ENCODE peak calls at places on chromosomes 5 and 9, in eight cellular contexts. One of them, this sample, is unnamed.

GRCh38 chr9:38110476-38110875 is 41.4 kb upstream of the SHB start:
- DNase-seq in posterior cingulate gyrus: no peak
- DNase-seq in effector memory CD4-positive, alpha-beta T cell: no peak
- DNase-seq in left cardiac atrium: no peak
- DNase-seq in Daoy: no peak
- DNase-seq in NCI-H1436 treated with DMSO at 0.1 percent for 48 hours: no peak
- DNase-seq in DMS53: no peak
- DNase-seq in GM04503: no peak
- DNase-seq in this sample: peak; percentile 38

GRCh38 chr5:148541054-148541835 is 113.1 kb downstream of the HTR4 start:
- DNase-seq in posterior cingulate gyrus: no peak
- DNase-seq in DMS53: no peak
- DNase-seq in effector memory CD4-positive, alpha-beta T cell: no peak
- DNase-seq in NCI-H1436 treated with DMSO at 0.1 percent for 48 hours: no peak
- DNase-seq in left cardiac atrium: no peak
- DNase-seq in Daoy: no peak
- DNase-seq in GM04503: no peak
- DNase-seq in this sample: no peak

GRCh38 chr9:83935276-83935890 is 14.2 kb upstream of the KIF27 start:
- DNase-seq in Daoy: peak; percentile 78
- DNase-seq in DMS53: no peak
- DNase-seq in NCI-H1436 treated with DMSO at 0.1 percent for 48 hours: no peak
- DNase-seq in effector memory CD4-positive, alpha-beta T cell: no peak
- DNase-seq in posterior cingulate gyrus: no peak
- DNase-seq in GM04503: no peak
- DNase-seq in left cardiac atrium: no peak
- DNase-seq in this sample: peak; percentile 51

GRCh38 chr5:53116597-53116996 is 7.0 kb upstream of the MOCS2 start:
- DNase-seq in posterior cingulate gyrus: no peak
- DNase-seq in NCI-H1436 treated with DMSO at 0.1 percent for 48 hours: no peak
- DNase-seq in Daoy: no peak
- DNase-seq in left cardiac atrium: no peak
- DNase-seq in GM04503: no peak
- DNase-seq in DMS53: no peak
- DNase-seq in effector memory CD4-positive, alpha-beta T cell: no peak
- DNase-seq in this sample: no peak

GRCh38 chr5:3659907-3660306 is 64.3 kb downstream of the IRX1 start:
- DNase-seq in Daoy: peak; percentile 76
- DNase-seq in left cardiac atrium: no peak
- DNase-seq in effector memory CD4-positive, alpha-beta T cell: no peak
- DNase-seq in DMS53: peak; percentile 7
- DNase-seq in GM04503: no peak
- DNase-seq in posterior cingulate gyrus: no peak
- DNase-seq in NCI-H1436 treated with DMSO at 0.1 percent for 48 hours: no peak
- DNase-seq in this sample: no peak

GRCh38 chr9:136280535-136281315 is 23.2 kb downstream of the CCDC187 start:
- DNase-seq in GM04503: no peak
- DNase-seq in left cardiac atrium: no peak
- DNase-seq in DMS53: no peak
- DNase-seq in Daoy: no peak
- DNase-seq in NCI-H1436 treated with DMSO at 0.1 percent for 48 hours: no peak
- DNase-seq in effector memory CD4-positive, alpha-beta T cell: no peak
- DNase-seq in posterior cingulate gyrus: no peak
- DNase-seq in this sample: no peak

GRCh38 chr9:12640021-12640587 is 53.1 kb upstream of the TYRP1 start:
- DNase-seq in NCI-H1436 treated with DMSO at 0.1 percent for 48 hours: no peak
- DNase-seq in posterior cingulate gyrus: no peak
- DNase-seq in Daoy: peak; percentile 30
- DNase-seq in left cardiac atrium: no peak
- DNase-seq in DMS53: peak; percentile 50
- DNase-seq in effector memory CD4-positive, alpha-beta T cell: no peak
- DNase-seq in GM04503: peak; percentile 6
- DNase-seq in this sample: peak; percentile 41

GRCh38 chr5:149885512-149885911 is 59.1 kb downstream of the PDE6A start:
- DNase-seq in NCI-H1436 treated with DMSO at 0.1 percent for 48 hours: no peak
- DNase-seq in DMS53: no peak
- DNase-seq in left cardiac atrium: no peak
- DNase-seq in posterior cingulate gyrus: no peak
- DNase-seq in effector memory CD4-positive, alpha-beta T cell: no peak
- DNase-seq in GM04503: no peak
- DNase-seq in Daoy: no peak
- DNase-seq in this sample: no peak

GRCh38 chr9:111605041-111605559 is 5.7 kb upstream of the PTGR1 start:
- DNase-seq in posterior cingulate gyrus: no peak
- DNase-seq in DMS53: no peak
- DNase-seq in Daoy: no peak
- DNase-seq in NCI-H1436 treated with DMSO at 0.1 percent for 48 hours: no peak
- DNase-seq in GM04503: no peak
- DNase-seq in effector memory CD4-positive, alpha-beta T cell: no peak
- DNase-seq in left cardiac atrium: no peak
- DNase-seq in this sample: no peak

GRCh38 chr5:175466700-175467318 is 11.6 kb upstream of the SFXN1 start:
- DNase-seq in left cardiac atrium: no peak
- DNase-seq in effector memory CD4-positive, alpha-beta T cell: no peak
- DNase-seq in GM04503: no peak
- DNase-seq in NCI-H1436 treated with DMSO at 0.1 percent for 48 hours: no peak
- DNase-seq in Daoy: no peak
- DNase-seq in DMS53: peak; percentile 19
- DNase-seq in posterior cingulate gyrus: no peak
- DNase-seq in this sample: no peak

GRCh38 chr5:98106116-98107088 is 667.1 kb upstream of the RGMB start:
- DNase-seq in Daoy: peak; percentile 36
- DNase-seq in posterior cingulate gyrus: no peak
- DNase-seq in left cardiac atrium: no peak
- DNase-seq in GM04503: peak; percentile 71
- DNase-seq in NCI-H1436 treated with DMSO at 0.1 percent for 48 hours: no peak
- DNase-seq in DMS53: no peak
- DNase-seq in effector memory CD4-positive, alpha-beta T cell: no peak
- DNase-seq in this sample: no peak

GRCh38 chr9:82334286-82334685 is 345.7 kb downstream of the SPATA31D1 start:
- DNase-seq in NCI-H1436 treated with DMSO at 0.1 percent for 48 hours: no peak
- DNase-seq in left cardiac atrium: no peak
- DNase-seq in posterior cingulate gyrus: no peak
- DNase-seq in effector memory CD4-positive, alpha-beta T cell: no peak
- DNase-seq in DMS53: no peak
- DNase-seq in Daoy: no peak
- DNase-seq in GM04503: no peak
- DNase-seq in this sample: peak; percentile 16

GRCh38 chr5:60594715-60595114 is 105.3 kb downstream of the DEPDC1B start:
- DNase-seq in DMS53: no peak
- DNase-seq in GM04503: no peak
- DNase-seq in NCI-H1436 treated with DMSO at 0.1 percent for 48 hours: no peak
- DNase-seq in effector memory CD4-positive, alpha-beta T cell: no peak
- DNase-seq in Daoy: no peak
- DNase-seq in left cardiac atrium: no peak
- DNase-seq in posterior cingulate gyrus: no peak
- DNase-seq in this sample: no peak

GRCh38 chr5:58262226-58262625 is 197.7 kb downstream of the PLK2 start:
- DNase-seq in NCI-H1436 treated with DMSO at 0.1 percent for 48 hours: no peak
- DNase-seq in effector memory CD4-positive, alpha-beta T cell: no peak
- DNase-seq in left cardiac atrium: no peak
- DNase-seq in DMS53: no peak
- DNase-seq in posterior cingulate gyrus: no peak
- DNase-seq in GM04503: no peak
- DNase-seq in Daoy: no peak
- DNase-seq in this sample: no peak

GRCh38 chr9:128551652-128552152 is 685 bp upstream of the SPTAN1 start:
- DNase-seq in NCI-H1436 treated with DMSO at 0.1 percent for 48 hours: no peak
- DNase-seq in left cardiac atrium: no peak
- DNase-seq in effector memory CD4-positive, alpha-beta T cell: no peak
- DNase-seq in posterior cingulate gyrus: no peak
- DNase-seq in DMS53: peak; percentile 35
- DNase-seq in Daoy: no peak
- DNase-seq in GM04503: no peak
- DNase-seq in this sample: no peak

GRCh38 chr5:147902606-147903115 is 3.7 kb downstream of the C5orf46 start:
- DNase-seq in effector memory CD4-positive, alpha-beta T cell: no peak
- DNase-seq in posterior cingulate gyrus: no peak
- DNase-seq in NCI-H1436 treated with DMSO at 0.1 percent for 48 hours: no peak
- DNase-seq in Daoy: no peak
- DNase-seq in GM04503: no peak
- DNase-seq in left cardiac atrium: no peak
- DNase-seq in DMS53: no peak
- DNase-seq in this sample: no peak

GRCh38 chr5:10619649-10620048 is 55.8 kb downstream of the ANKRD33B start:
- DNase-seq in NCI-H1436 treated with DMSO at 0.1 percent for 48 hours: no peak
- DNase-seq in Daoy: no peak
- DNase-seq in posterior cingulate gyrus: no peak
- DNase-seq in effector memory CD4-positive, alpha-beta T cell: no peak
- DNase-seq in GM04503: no peak
- DNase-seq in DMS53: no peak
- DNase-seq in left cardiac atrium: no peak
- DNase-seq in this sample: no peak

GRCh38 chr9:13942695-13943094 is 371.2 kb downstream of the NFIB start:
- DNase-seq in GM04503: peak; percentile 66
- DNase-seq in Daoy: peak; percentile 97
- DNase-seq in NCI-H1436 treated with DMSO at 0.1 percent for 48 hours: no peak
- DNase-seq in posterior cingulate gyrus: no peak
- DNase-seq in DMS53: peak; percentile 57
- DNase-seq in effector memory CD4-positive, alpha-beta T cell: no peak
- DNase-seq in left cardiac atrium: peak; percentile 25
- DNase-seq in this sample: peak; percentile 93

GRCh38 chr9:131995382-131995781 is 84.3 kb downstream of the MED27 start:
- DNase-seq in left cardiac atrium: no peak
- DNase-seq in NCI-H1436 treated with DMSO at 0.1 percent for 48 hours: no peak
- DNase-seq in Daoy: peak; percentile 52
- DNase-seq in posterior cingulate gyrus: no peak
- DNase-seq in GM04503: no peak
- DNase-seq in effector memory CD4-positive, alpha-beta T cell: no peak
- DNase-seq in DMS53: no peak
- DNase-seq in this sample: peak; percentile 32

GRCh38 chr5:122885891-122886290 is 40.5 kb downstream of the SNX24 start:
- DNase-seq in GM04503: no peak
- DNase-seq in effector memory CD4-positive, alpha-beta T cell: no peak
- DNase-seq in left cardiac atrium: no peak
- DNase-seq in posterior cingulate gyrus: no peak
- DNase-seq in NCI-H1436 treated with DMSO at 0.1 percent for 48 hours: no peak
- DNase-seq in Daoy: no peak
- DNase-seq in DMS53: no peak
- DNase-seq in this sample: no peak

GRCh38 chr9:114690308-114690707 is 8.3 kb upstream of the TEX48 start:
- DNase-seq in DMS53: no peak
- DNase-seq in left cardiac atrium: no peak
- DNase-seq in effector memory CD4-positive, alpha-beta T cell: no peak
- DNase-seq in NCI-H1436 treated with DMSO at 0.1 percent for 48 hours: no peak
- DNase-seq in GM04503: no peak
- DNase-seq in Daoy: no peak
- DNase-seq in posterior cingulate gyrus: no peak
- DNase-seq in this sample: peak; percentile 69

GRCh38 chr9:89419978-89420394 is 77.9 kb downstream of the SEMA4D start:
- DNase-seq in left cardiac atrium: no peak
- DNase-seq in effector memory CD4-positive, alpha-beta T cell: no peak
- DNase-seq in Daoy: no peak
- DNase-seq in GM04503: no peak
- DNase-seq in posterior cingulate gyrus: no peak
- DNase-seq in DMS53: no peak
- DNase-seq in NCI-H1436 treated with DMSO at 0.1 percent for 48 hours: no peak
- DNase-seq in this sample: no peak

GRCh38 chr5:26231316-26231715 is 807.1 kb downstream of the CDH9 start:
- DNase-seq in effector memory CD4-positive, alpha-beta T cell: no peak
- DNase-seq in left cardiac atrium: no peak
- DNase-seq in NCI-H1436 treated with DMSO at 0.1 percent for 48 hours: no peak
- DNase-seq in DMS53: no peak
- DNase-seq in GM04503: no peak
- DNase-seq in posterior cingulate gyrus: no peak
- DNase-seq in Daoy: no peak
- DNase-seq in this sample: no peak

GRCh38 chr9:129104051-129104450 is 6.5 kb downstream of the CRAT start:
- DNase-seq in effector memory CD4-positive, alpha-beta T cell: no peak
- DNase-seq in NCI-H1436 treated with DMSO at 0.1 percent for 48 hours: no peak
- DNase-seq in DMS53: no peak
- DNase-seq in left cardiac atrium: no peak
- DNase-seq in GM04503: no peak
- DNase-seq in Daoy: no peak
- DNase-seq in posterior cingulate gyrus: no peak
- DNase-seq in this sample: no peak

This sample was measured in RCC 7860.